ENCODE peak calls at places on chromosomes 16 and 17, in five cellular contexts. B is PC-3, R is GM12865, T is mucosa of descending colon, J is HFFc6. F is an unnamed sample.
A peak's percentile ranks its signal among the peaks of the same experiment; 100 is the strongest.

GRCh38 chr16:72530434-72530833 is 358.5 kb upstream of the PMFBP1 start:
- DNase-seq in J (peak; percentile 80), T (no peak), R (peak; percentile 67), B (peak; percentile 85), F (no peak)

GRCh38 chr17:44899074-44899782 is at the start of gene EFTUD2:
- DNase-seq in T (peak; percentile 96), B (peak; percentile 90), R (peak; percentile 94), J (peak; percentile 80), F (peak; percentile 82)

GRCh38 chr17:48025904-48026502 is 11.6 kb downstream of the COPZ2 start:
- DNase-seq in T (peak; percentile 40), R (no peak), J (peak; percentile 39), B (peak; percentile 90), F (no peak)

GRCh38 chr17:41486809-41487530 is 2.7 kb downstream of the KRT36 start:
- DNase-seq in T (peak; percentile 82), J (no peak), B (no peak), R (peak; percentile 43), F (no peak)

GRCh38 chr17:8337802-8338744 is 1.6 kb upstream of the ODF4 start:
- DNase-seq in B (no peak), J (no peak), R (peak; percentile 37), T (no peak), F (no peak)

GRCh38 chr17:67779098-67779672 is 46.1 kb upstream of the BPTF start:
- DNase-seq in R (peak; percentile 60), B (peak; percentile 64), T (peak; percentile 48), J (no peak), F (no peak)

GRCh38 chr16:48212033-48212432 is 32.1 kb upstream of the LONP2 start:
- DNase-seq in B (no peak), T (no peak), R (no peak), J (no peak), F (no peak)

GRCh38 chr17:13421581-13421980 is 180.1 kb downstream of the HS3ST3A1 start:
- DNase-seq in R (no peak), J (no peak), B (peak; percentile 24), T (no peak), F (no peak)

GRCh38 chr16:68206224-68206623 is 29.7 kb downstream of the ESRP2 start:
- DNase-seq in B (no peak), T (no peak), J (no peak), R (no peak), F (no peak)

GRCh38 chr17:28716740-28717577 is 709 bp downstream of the RAB34 start:
- DNase-seq in J (no peak), B (peak; percentile 22), T (no peak), R (no peak), F (peak; percentile 26)

GRCh38 chr17:36534117-36534880 is at the start of gene MYO19:
- DNase-seq in R (peak; percentile 78), B (peak; percentile 66), T (peak; percentile 83), J (peak; percentile 43), F (peak; percentile 60)

GRCh38 chr17:73336613-73337400 is 25.0 kb upstream of the CDC42EP4 start:
- DNase-seq in J (no peak), B (no peak), R (no peak), T (no peak), F (no peak)

GRCh38 chr17:70120420-70120819 is 45.4 kb downstream of the KCNJ16 start:
- DNase-seq in B (no peak), R (peak; percentile 15), T (no peak), J (no peak), F (no peak)

GRCh38 chr16:5653789-5654188 is 556.2 kb upstream of the EEF2KMT start:
- DNase-seq in R (no peak), B (no peak), J (no peak), T (no peak), F (no peak)

GRCh38 chr17:80693511-80693910 is 148.9 kb downstream of the RPTOR start:
- DNase-seq in T (no peak), J (no peak), R (no peak), B (no peak), F (no peak)

GRCh38 chr17:81384929-81385319 is 10.3 kb upstream of the BAHCC1 start:
- DNase-seq in B (no peak), R (no peak), T (no peak), J (no peak), F (no peak)

GRCh38 chr17:49509588-49509917 is 14.5 kb downstream of the NGFR start:
- DNase-seq in J (no peak), R (no peak), T (no peak), B (no peak), F (no peak)

GRCh38 chr17:16814439-16814838 is 124.4 kb downstream of the CCDC144A start:
- DNase-seq in B (peak; percentile 1), R (no peak), J (no peak), T (no peak), F (no peak)

GRCh38 chr17:53409588-53409987 is 413.1 kb upstream of the KIF2B start:
- DNase-seq in B (no peak), J (no peak), T (no peak), R (no peak), F (no peak)

GRCh38 chr16:55033225-55034156 is 102.8 kb downstream of the IRX5 start:
- DNase-seq in R (no peak), B (no peak), J (no peak), T (no peak), F (no peak)

GRCh38 chr17:80835816-80836657 is 155.6 kb upstream of the CHMP6 start:
- DNase-seq in J (no peak), T (no peak), B (no peak), R (no peak), F (no peak)

GRCh38 chr17:40415390-40415789 is 2.3 kb downstream of the TOP2A start:
- DNase-seq in R (peak; percentile 56), J (peak; percentile 52), T (no peak), B (peak; percentile 48), F (no peak)

GRCh38 chr17:72079700-72080099 is 41.1 kb upstream of the SOX9 start:
- DNase-seq in B (peak; percentile 80), R (no peak), J (no peak), T (no peak), F (no peak)

GRCh38 chr16:57013902-57014301 is 24.5 kb downstream of the NLRC5 start:
- DNase-seq in T (no peak), R (peak; percentile 24), B (no peak), J (no peak), F (no peak)

GRCh38 chr16:81855552-81856153 is 76.6 kb downstream of the PLCG2 start:
- DNase-seq in J (no peak), T (no peak), R (no peak), B (no peak), F (no peak)

GRCh38 chr16:17026600-17027242 is 444.0 kb downstream of the XYLT1 start:
- DNase-seq in T (peak; percentile 21), B (no peak), J (no peak), R (peak; percentile 88), F (no peak)

GRCh38 chr16:75372236-75372856 is 61.0 kb downstream of the CFDP1 start:
- DNase-seq in J (peak; percentile 43), T (no peak), B (no peak), R (no peak), F (no peak)

GRCh38 chr16:2926660-2927646 is 15.2 kb downstream of the FLYWCH1 start:
- DNase-seq in J (peak; percentile 75), R (peak; percentile 89), B (peak; percentile 90), T (peak; percentile 97), F (peak; percentile 66)

GRCh38 chr17:68514809-68515208 is 2.6 kb downstream of the PRKAR1A start:
- DNase-seq in R (no peak), J (no peak), T (no peak), B (peak; percentile 54), F (no peak)

GRCh38 chr17:38883592-38884526 is 14.0 kb downstream of the LASP1 start:
- DNase-seq in J (no peak), T (no peak), B (no peak), R (no peak), F (no peak)
- TF ChIP-seq CTCF in J (peak; percentile 46), T (no peak), B (no peak), R (no peak), F (no peak)

DNA sequence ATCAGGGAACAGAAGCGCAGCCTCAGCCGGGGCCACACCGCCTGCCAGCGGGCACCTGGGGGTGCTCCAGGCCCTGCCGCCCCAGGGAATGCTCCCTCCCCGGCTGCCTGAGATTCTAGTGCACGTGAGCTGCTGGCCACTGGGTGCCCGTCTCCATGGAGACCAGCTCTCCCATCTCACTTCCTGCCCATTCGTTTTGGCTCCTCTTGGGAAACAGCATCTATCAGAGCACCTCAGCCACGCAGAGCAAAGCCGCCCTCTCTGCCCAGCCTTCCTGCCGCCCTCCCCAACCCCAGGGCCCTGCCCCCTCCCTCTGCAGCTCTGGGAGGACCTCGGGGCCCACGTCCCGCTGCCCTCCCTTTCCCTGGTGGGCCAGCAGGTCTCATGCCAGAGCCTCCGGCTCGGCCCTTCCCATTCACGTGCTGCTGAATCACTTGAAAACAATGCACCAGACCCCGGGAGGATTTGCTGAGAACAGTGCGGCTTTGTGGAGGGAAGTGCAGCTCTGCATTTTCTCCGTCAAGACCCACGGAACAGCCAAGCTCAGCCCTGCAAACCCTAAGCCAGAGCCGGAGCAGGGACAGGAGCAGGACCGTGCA is 19.4 kb downstream of the CEP295NL start:
- DNase-seq in R (no peak), B (peak; percentile 95), T (peak; percentile 55), J (peak; percentile 96), F (peak; percentile 25)
- TF ChIP-seq CTCF in R (no peak), B (no peak), T (no peak), J (peak; percentile 40), F (no peak)

DNA sequence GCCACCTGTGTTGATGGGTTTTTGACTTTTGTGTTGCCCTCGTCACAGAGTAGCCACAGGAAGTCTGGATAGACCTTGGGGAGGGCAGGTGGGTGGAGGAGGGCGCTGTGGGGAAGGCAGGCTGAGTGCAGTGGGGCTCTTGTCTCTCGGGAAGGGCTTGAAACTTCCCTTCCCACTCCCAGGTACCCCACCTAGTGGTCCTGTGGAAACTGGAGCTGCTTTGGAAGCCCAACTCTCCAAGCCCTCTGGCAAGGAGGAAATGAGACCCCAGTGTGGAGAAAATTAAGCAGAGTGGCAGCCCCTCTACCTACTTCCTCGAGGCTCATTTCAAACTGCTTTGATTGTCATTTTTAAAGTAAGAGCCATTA is 9.2 kb downstream of the CA5A start:
- DNase-seq in B (no peak), J (no peak), T (no peak), R (no peak), F (no peak)
- TF ChIP-seq CTCF in B (no peak), J (no peak), T (no peak), R (no peak), F (peak; percentile 38)

GRCh38 chr17:58344791-58345157 is 7.2 kb downstream of the SUPT4H1 start:
- DNase-seq in R (peak; percentile 87), B (no peak), J (no peak), T (no peak), F (no peak)
- TF ChIP-seq CTCF in R (peak; percentile 51), B (no peak), J (no peak), T (no peak), F (no peak)

DNA sequence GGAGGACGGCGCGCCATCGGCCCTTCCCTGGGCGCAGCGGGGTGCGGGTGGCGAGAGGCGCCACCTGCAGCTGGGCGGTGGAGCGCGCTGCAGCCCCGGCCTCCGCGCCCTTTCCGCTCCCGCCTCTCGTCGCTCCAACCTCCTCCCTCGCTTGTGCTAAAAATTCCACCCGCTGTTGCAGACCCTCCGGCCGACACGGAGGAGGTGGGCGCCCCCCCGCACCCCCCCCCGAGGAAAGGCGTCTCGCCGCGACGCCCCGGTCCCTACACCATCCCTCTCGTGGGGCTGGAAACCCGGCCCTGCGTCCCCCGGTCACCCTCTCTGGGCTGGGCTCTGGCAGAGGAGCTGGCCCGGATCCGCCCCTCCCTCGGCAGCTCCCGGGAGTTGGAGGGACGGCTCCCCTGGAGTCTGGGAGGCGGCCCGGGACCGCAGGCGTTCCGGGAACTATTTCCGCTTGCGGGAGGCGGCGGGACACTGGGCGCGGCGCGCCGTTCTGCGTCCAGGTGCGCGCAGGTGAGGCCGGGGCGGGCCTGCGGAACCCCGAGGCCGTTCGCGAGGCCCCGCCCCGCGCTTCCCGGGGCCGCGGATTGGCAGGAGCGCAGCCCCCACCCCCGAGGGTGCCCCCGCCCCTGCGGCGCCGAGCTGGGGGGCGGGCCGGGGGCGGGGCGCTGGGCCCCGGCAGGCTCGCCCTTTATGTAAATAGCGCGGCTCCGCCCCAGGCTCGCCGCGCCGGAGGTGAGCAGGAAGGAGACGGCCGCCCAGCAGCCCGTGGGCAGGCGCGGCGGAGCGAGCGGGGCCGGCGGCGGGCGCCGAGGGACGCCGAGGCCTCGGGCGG is at the start of gene LLGL2:
- DNase-seq in B (peak; percentile 98), J (no peak), T (peak; percentile 95), R (peak; percentile 84), F (peak; percentile 89)
- TF ChIP-seq CTCF in B (peak; percentile 69), J (peak; percentile 51), T (no peak), R (peak; percentile 34), F (peak; percentile 56)

F was measured in progenitor cell of endocrine pancreas.